ENCODE peak calls at places on chromosomes 1 and 21, in nine cellular contexts. G is fibroblast of mammary gland, S is psoas muscle, X is Panc1, K is neuronal stem cell, E is brain microvascular endothelial cell, J is mucosa of descending colon, Y is cardiac fibroblast, R is lung. T is an unnamed sample.

GRCh38 chr21:33078907-33079582 is 9.1 kb downstream of the OLIG1 start:
- DNase-seq in X (peak), G (peak), R (no peak), J (no peak), K (no peak), E (peak), Y (peak), S (no peak), T (no peak)

GRCh38 chr21:41112740-41113692 is 54.9 kb upstream of the BACE2 start:
- DNase-seq in R (peak), S (no peak), J (no peak), Y (peak), X (no peak), E (peak), K (peak), G (peak), T (no peak)

GRCh38 chr1:50705699-50706098 is 254.4 kb downstream of the FAF1 start:
- DNase-seq in K (no peak), X (no peak), G (no peak), Y (no peak), S (no peak), E (no peak), R (no peak), J (no peak), T (no peak)

GRCh38 chr1:91645031-91645430 is 144.4 kb downstream of the CDC7 start:
- DNase-seq in G (no peak), K (peak), X (no peak), J (no peak), R (no peak), Y (no peak), S (no peak), E (no peak), T (no peak)

GRCh38 chr1:204359474-204360255 is at the start of gene PLEKHA6:
- DNase-seq in X (no peak), R (no peak), G (peak), Y (peak), S (peak), J (no peak), E (no peak), K (no peak), T (no peak)

GRCh38 chr1:164360265-164360664 is 198.7 kb upstream of the PBX1 start:
- DNase-seq in J (no peak), G (no peak), R (no peak), Y (no peak), S (no peak), X (no peak), E (no peak), K (no peak), T (no peak)

GRCh38 chr1:20211511-20211931 is 25.2 kb upstream of the PLA2G2C start:
- DNase-seq in J (peak), K (no peak), R (no peak), S (no peak), G (peak), X (no peak), Y (peak), E (no peak), T (peak)

GRCh38 chr1:227320476-227320875 is 2.2 kb upstream of the CDC42BPA start:
- DNase-seq in K (no peak), X (no peak), S (no peak), G (no peak), R (no peak), E (no peak), J (no peak), Y (no peak), T (no peak)

GRCh38 chr1:2594641-2595131 is 8.1 kb downstream of the PRXL2B start:
- DNase-seq in S (peak), E (no peak), K (no peak), Y (no peak), R (no peak), J (peak), X (no peak), G (no peak), T (no peak)

GRCh38 chr1:41791667-41792484 is 126.8 kb downstream of the HIVEP3 start:
- DNase-seq in X (no peak), Y (no peak), J (no peak), G (no peak), R (no peak), K (no peak), S (no peak), E (no peak), T (no peak)

GRCh38 chr1:246162560-246162959 is 344.5 kb downstream of the SMYD3 start:
- DNase-seq in K (no peak), X (no peak), G (no peak), S (no peak), Y (no peak), E (no peak), R (no peak), J (no peak), T (no peak)

GRCh38 chr1:110403805-110404204 is 3.7 kb downstream of the LAMTOR5 start:
- DNase-seq in E (no peak), Y (no peak), J (no peak), S (no peak), R (no peak), G (no peak), K (no peak), X (no peak), T (no peak)

GRCh38 chr1:59947047-59947938 is 20.7 kb upstream of the CYP2J2 start:
- DNase-seq in X (peak), J (peak), S (no peak), Y (peak), K (peak), G (peak), R (peak), E (peak), T (peak)

GRCh38 chr1:25695991-25696330 is 79.4 kb downstream of the MAN1C1 start:
- DNase-seq in K (no peak), J (no peak), E (peak), X (no peak), G (peak), Y (peak), R (no peak), S (no peak), T (no peak)

GRCh38 chr21:39377444-39378050 is 28.7 kb upstream of the HMGN1 start:
- DNase-seq in E (no peak), Y (peak), X (no peak), S (no peak), G (no peak), R (no peak), J (no peak), K (no peak), T (no peak)

GRCh38 chr1:181349512-181349911 is 133.8 kb upstream of the CACNA1E start:
- DNase-seq in Y (no peak), S (no peak), J (no peak), E (no peak), X (no peak), G (no peak), K (no peak), R (no peak), T (no peak)

GRCh38 chr1:217554849-217555248 is 76.0 kb downstream of the GPATCH2 start:
- DNase-seq in R (no peak), X (no peak), Y (no peak), G (peak), J (no peak), S (no peak), K (no peak), E (no peak), T (no peak)

GRCh38 chr1:242243472-242243871 is 244.6 kb upstream of the MAP1LC3C start:
- DNase-seq in J (no peak), G (no peak), E (no peak), K (no peak), S (no peak), Y (no peak), X (no peak), R (no peak), T (no peak)

GRCh38 chr1:234862944-234863515 is 253.1 kb upstream of the IRF2BP2 start:
- DNase-seq in X (no peak), K (no peak), G (peak), S (peak), R (no peak), E (peak), Y (peak), J (peak), T (peak)

GRCh38 chr1:2237773-2238172 is 9.7 kb downstream of the SKI start:
- DNase-seq in S (no peak), G (peak), Y (no peak), R (no peak), X (no peak), K (no peak), J (peak), E (no peak), T (no peak)

GRCh38 chr1:197951089-197951488 is 33.9 kb downstream of the LHX9 start:
- DNase-seq in J (no peak), G (no peak), R (no peak), K (no peak), E (no peak), S (no peak), Y (no peak), X (no peak), T (no peak)

GRCh38 chr21:41847066-41847804 is 31.9 kb downstream of the PRDM15 start:
- DNase-seq in S (no peak), J (peak), G (peak), X (no peak), K (no peak), Y (peak), E (peak), R (no peak), T (no peak)

GRCh38 chr1:209770636-209771415 is 13.5 kb downstream of the C1orf74 start:
- DNase-seq in X (no peak), Y (no peak), R (no peak), E (no peak), K (no peak), G (no peak), S (no peak), J (no peak), T (no peak)

GRCh38 chr1:209767706-209768105 is 11.9 kb downstream of the TRAF3IP3 start:
- DNase-seq in R (no peak), K (no peak), E (no peak), Y (no peak), J (no peak), X (no peak), G (no peak), S (no peak), T (no peak)

GRCh38 chr1:209768354-209768774 is 12.5 kb downstream of the TRAF3IP3 start:
- DNase-seq in R (no peak), S (no peak), X (no peak), K (no peak), Y (no peak), J (peak), G (no peak), E (no peak), T (peak)

GRCh38 chr1:209769956-209770355 is 14.1 kb downstream of the TRAF3IP3 start:
- DNase-seq in S (no peak), E (peak), Y (peak), K (no peak), J (no peak), X (no peak), G (no peak), R (no peak), T (no peak)

DNA sequence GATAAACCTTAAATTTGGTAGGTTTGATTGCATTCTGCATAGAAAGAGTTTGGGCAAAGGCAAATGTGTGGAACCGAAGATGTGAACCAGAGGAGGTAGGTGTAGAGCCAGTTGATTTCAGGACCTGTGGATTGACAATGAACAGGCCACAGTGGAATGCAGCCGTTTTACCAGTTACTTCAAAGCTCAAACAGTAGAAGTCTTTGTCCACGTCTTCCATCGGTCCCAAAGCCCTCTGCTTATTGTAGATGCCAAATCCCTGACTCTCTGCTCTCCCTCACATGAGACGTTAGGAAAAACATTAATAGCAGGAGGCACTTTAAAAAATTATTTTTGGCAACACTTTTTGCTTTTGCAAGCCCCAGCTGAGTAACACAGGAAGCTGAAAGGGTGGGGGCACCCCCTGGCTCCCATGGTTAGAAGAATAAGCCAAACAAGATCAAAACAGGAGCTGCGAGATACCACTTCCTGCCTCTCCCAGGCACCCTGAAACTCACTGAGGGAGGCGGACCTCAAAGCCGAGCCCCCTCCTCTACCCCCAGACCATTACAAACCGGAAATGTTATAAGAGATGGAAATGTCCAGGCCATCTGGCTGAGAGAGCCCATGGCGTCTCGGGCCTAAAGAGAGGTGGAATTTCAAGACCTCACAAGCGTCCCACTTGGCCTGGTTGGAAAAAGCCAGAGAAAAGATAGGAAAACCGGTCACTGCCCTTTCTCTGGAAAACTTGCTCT is 13.5 kb downstream of the TRAF3IP3 start:
- DNase-seq in Y (peak), J (peak), G (peak), S (peak), K (no peak), X (no peak), E (peak), R (peak), T (peak)
- H3K4me3 ChIP-seq in Y (no peak), J (no peak), G (no peak), S (peak), K (no peak), X (no peak), E (no peak), R (no peak), T (peak)

GRCh38 chr1:209882286-209882685 is 54.5 kb downstream of the UTP25 start:
- DNase-seq in X (no peak), K (no peak), G (no peak), E (no peak), Y (no peak), R (no peak), J (no peak), S (no peak), T (no peak)

GRCh38 chr1:209880051-209880450 is 52.3 kb downstream of the UTP25 start:
- DNase-seq in K (no peak), Y (no peak), E (no peak), R (no peak), S (no peak), J (no peak), G (no peak), X (no peak), T (no peak)

GRCh38 chr1:209877109-209877764 is 49.5 kb downstream of the UTP25 start:
- DNase-seq in E (no peak), G (no peak), J (no peak), S (no peak), K (no peak), X (no peak), Y (no peak), R (no peak), T (no peak)

GRCh38 chr1:209881271-209882018 is 53.7 kb downstream of the UTP25 start:
- DNase-seq in S (no peak), G (no peak), R (no peak), Y (no peak), X (no peak), K (no peak), J (no peak), E (no peak), T (no peak)

GRCh38 chr1:209879539-209879938 is 51.8 kb downstream of the UTP25 start:
- DNase-seq in R (no peak), S (no peak), X (no peak), E (no peak), Y (peak), K (no peak), J (no peak), G (peak), T (no peak)
- H3K4me3 ChIP-seq in R (no peak), S (no peak), X (peak), E (no peak), Y (no peak), K (no peak), J (no peak), G (no peak), T (no peak)

GRCh38 chr1:58722414-58722813 is 22.6 kb upstream of the MYSM1 start:
- DNase-seq in S (no peak), R (no peak), K (no peak), Y (no peak), G (no peak), E (no peak), X (no peak), J (no peak), T (no peak)

GRCh38 chr1:58726581-58726980 is 26.7 kb upstream of the MYSM1 start:
- DNase-seq in G (no peak), J (no peak), Y (no peak), S (no peak), K (no peak), X (no peak), E (no peak), R (no peak), T (no peak)

GRCh38 chr1:58722967-58723366 is 23.1 kb upstream of the MYSM1 start:
- DNase-seq in X (no peak), E (peak), S (no peak), G (no peak), Y (no peak), K (no peak), J (no peak), R (no peak), T (no peak)

GRCh38 chr1:58727363-58727762 is 27.5 kb upstream of the MYSM1 start:
- DNase-seq in E (peak), J (no peak), S (no peak), K (no peak), Y (peak), X (peak), G (peak), R (no peak), T (no peak)

DNA sequence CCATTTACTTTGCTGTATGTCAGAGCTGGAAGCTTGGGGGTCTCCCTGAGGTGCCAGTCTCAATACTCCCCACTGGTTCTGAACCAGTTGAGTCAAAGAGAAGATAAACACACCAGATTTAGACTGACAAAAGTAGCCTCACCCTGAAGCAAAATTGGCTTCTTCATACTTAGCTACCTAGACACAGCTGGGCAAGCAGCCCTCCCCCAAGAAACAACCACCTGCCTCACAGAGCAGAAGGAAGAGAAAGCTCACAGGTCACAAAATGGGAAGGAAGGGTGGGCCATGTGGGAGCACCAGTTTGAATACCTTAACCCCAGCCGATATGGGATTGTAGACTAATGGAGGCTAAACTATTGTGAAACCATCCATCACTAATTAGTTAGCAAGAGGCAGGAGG is 24.6 kb upstream of the MYSM1 start:
- DNase-seq in R (no peak), G (no peak), S (no peak), K (no peak), J (no peak), X (no peak), E (no peak), Y (no peak), T (no peak)
- H3K4me3 ChIP-seq in R (no peak), G (no peak), S (no peak), K (no peak), J (no peak), X (no peak), E (no peak), Y (no peak), T (no peak)

DNA sequence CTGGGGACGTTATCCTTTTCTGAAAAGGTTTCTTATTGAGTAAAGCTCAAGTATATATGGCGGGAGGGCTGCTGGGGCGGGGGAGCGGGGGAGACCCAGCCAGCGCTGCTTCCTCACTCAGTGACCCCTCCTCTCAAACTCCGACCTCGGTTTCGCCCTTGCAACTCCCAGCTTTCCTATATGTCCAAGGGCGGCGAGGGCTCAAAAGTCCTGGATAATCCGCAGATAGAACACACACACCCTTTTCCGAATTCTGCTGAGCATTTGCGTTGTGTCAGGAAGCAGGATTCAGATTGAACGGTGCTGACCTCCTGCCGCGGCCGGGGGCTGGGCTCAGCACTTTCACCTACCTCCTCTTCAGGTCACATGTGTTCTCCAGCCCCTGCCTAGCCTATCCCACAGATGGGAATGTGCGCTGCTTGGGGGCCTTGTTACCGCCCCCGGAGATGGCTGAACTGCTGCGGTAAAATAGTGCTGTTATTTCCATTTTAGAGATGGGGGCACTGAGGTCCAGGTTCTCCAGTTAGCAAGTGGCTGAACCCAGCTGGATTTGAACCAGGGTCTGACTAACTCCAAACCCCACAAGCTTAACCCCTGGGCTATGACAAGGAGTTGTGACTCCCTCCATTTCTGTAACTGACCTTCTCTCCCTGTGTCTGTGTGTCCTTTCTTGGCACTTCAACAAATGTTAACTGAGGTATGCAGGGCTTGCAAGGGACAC is 795 bp upstream of the AHDC1 start:
- DNase-seq in G (peak), E (no peak), Y (no peak), J (no peak), X (no peak), K (no peak), S (no peak), R (no peak), T (no peak)
- H3K4me3 ChIP-seq in G (peak), E (peak), Y (peak), J (no peak), X (peak), K (peak), S (peak), R (no peak), T (peak)

GRCh38 chr1:225450491-225451191 is 22.8 kb upstream of the LBR start:
- DNase-seq in S (no peak), J (peak), X (no peak), R (no peak), Y (no peak), G (no peak), E (no peak), K (no peak), T (no peak)

GRCh38 chr1:225451840-225452515 is 24.1 kb upstream of the LBR start:
- DNase-seq in S (no peak), J (no peak), R (no peak), K (no peak), Y (no peak), E (no peak), X (no peak), G (no peak), T (no peak)

GRCh38 chr1:225451340-225451739 is 23.5 kb upstream of the LBR start:
- DNase-seq in G (no peak), S (no peak), Y (no peak), K (no peak), E (no peak), X (no peak), J (no peak), R (no peak), T (no peak)

GRCh38 chr1:225454733-225455132 is 26.9 kb upstream of the LBR start:
- DNase-seq in X (peak), E (peak), S (peak), R (no peak), J (no peak), G (peak), Y (peak), K (no peak), T (no peak)

GRCh38 chr1:225454067-225454618 is 26.3 kb upstream of the LBR start:
- DNase-seq in J (no peak), G (peak), Y (no peak), R (no peak), X (no peak), E (no peak), K (no peak), S (no peak), T (no peak)
- H3K4me3 ChIP-seq in J (no peak), G (no peak), Y (no peak), R (no peak), X (no peak), E (no peak), K (no peak), S (no peak), T (no peak)

DNA sequence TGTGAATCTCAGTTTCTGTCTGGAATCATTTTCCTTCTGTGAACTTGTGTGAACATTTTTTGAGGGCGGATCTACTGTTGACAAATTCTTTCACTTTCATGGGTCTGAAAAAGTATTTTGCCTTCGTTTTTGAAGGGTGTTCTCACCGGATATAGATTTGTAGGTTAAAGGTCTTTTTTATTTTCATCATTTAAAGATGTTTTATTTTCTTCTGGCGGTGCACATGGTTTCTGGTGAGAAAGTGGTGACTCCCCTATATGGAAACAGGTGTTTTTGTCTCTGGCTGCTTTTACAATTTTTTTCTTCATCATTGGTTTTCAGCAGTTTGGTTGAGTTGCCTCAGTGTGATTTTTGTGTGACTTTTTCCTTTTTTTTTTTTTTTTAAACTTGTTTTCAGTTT is 94.9 kb downstream of the DYRK1A start:
- DNase-seq in J (no peak), R (no peak), Y (peak), X (no peak), G (no peak), S (no peak), E (no peak), K (no peak), T (no peak)
- H3K4me3 ChIP-seq in J (no peak), R (no peak), Y (no peak), X (no peak), G (no peak), S (peak), E (no peak), K (no peak), T (no peak)

T was measured in colonic mucosa.